ENCODE peak calls at places on chromosomes 12 and 14, in nine cellular contexts. One of them, this sample, is unnamed.

GRCh38 chr14:50924848-50925247 is 19.4 kb downstream of the PYGL start:
- DNase-seq in right atrium auricular region: no peak
- DNase-seq in stomach: no peak
- DNase-seq in neural progenitor cell: no peak
- DNase-seq in lower lobe of right lung: no peak
- DNase-seq in tibial artery: no peak
- DNase-seq in endodermal cell: no peak
- DNase-seq in AG04450: no peak
- DNase-seq in upper lobe of right lung: no peak
- DNase-seq in this sample: no peak

GRCh38 chr12:6341439-6342139 is at the start of gene TNFRSF1A:
- DNase-seq in right atrium auricular region: peak; percentile 85
- DNase-seq in stomach: peak; percentile 75
- DNase-seq in neural progenitor cell: peak; percentile 62
- DNase-seq in lower lobe of right lung: peak; percentile 81
- DNase-seq in tibial artery: peak; percentile 85
- DNase-seq in endodermal cell: peak; percentile 89
- DNase-seq in AG04450: peak; percentile 59
- DNase-seq in upper lobe of right lung: peak; percentile 80
- DNase-seq in this sample: peak; percentile 84

GRCh38 chr14:71610797-71611196 is 321.4 kb upstream of the RGS6 start:
- DNase-seq in right atrium auricular region: no peak
- DNase-seq in stomach: no peak
- DNase-seq in neural progenitor cell: no peak
- DNase-seq in lower lobe of right lung: no peak
- DNase-seq in tibial artery: no peak
- DNase-seq in endodermal cell: no peak
- DNase-seq in AG04450: no peak
- DNase-seq in upper lobe of right lung: no peak
- DNase-seq in this sample: no peak

GRCh38 chr12:105368047-105368646 is 37.7 kb downstream of the C12orf75 start:
- DNase-seq in right atrium auricular region: no peak
- DNase-seq in stomach: no peak
- DNase-seq in neural progenitor cell: no peak
- DNase-seq in lower lobe of right lung: no peak
- DNase-seq in tibial artery: no peak
- DNase-seq in endodermal cell: no peak
- DNase-seq in AG04450: no peak
- DNase-seq in upper lobe of right lung: no peak
- DNase-seq in this sample: no peak

GRCh38 chr14:59343585-59343984 is 121.6 kb downstream of the GPR135 start:
- DNase-seq in right atrium auricular region: no peak
- DNase-seq in stomach: no peak
- DNase-seq in neural progenitor cell: no peak
- DNase-seq in lower lobe of right lung: no peak
- DNase-seq in tibial artery: no peak
- DNase-seq in endodermal cell: peak; percentile 49
- DNase-seq in AG04450: no peak
- DNase-seq in upper lobe of right lung: no peak
- DNase-seq in this sample: no peak

GRCh38 chr12:115941362-115941761 is 336.1 kb downstream of the MED13L start:
- DNase-seq in right atrium auricular region: peak; percentile 52
- DNase-seq in stomach: no peak
- DNase-seq in neural progenitor cell: no peak
- DNase-seq in lower lobe of right lung: no peak
- DNase-seq in tibial artery: no peak
- DNase-seq in endodermal cell: peak; percentile 22
- DNase-seq in AG04450: no peak
- DNase-seq in upper lobe of right lung: no peak
- DNase-seq in this sample: no peak

GRCh38 chr14:95248422-95248821 is 71.3 kb downstream of the CLMN start:
- DNase-seq in right atrium auricular region: no peak
- DNase-seq in stomach: no peak
- DNase-seq in neural progenitor cell: no peak
- DNase-seq in lower lobe of right lung: no peak
- DNase-seq in tibial artery: no peak
- DNase-seq in endodermal cell: no peak
- DNase-seq in AG04450: no peak
- DNase-seq in upper lobe of right lung: no peak
- DNase-seq in this sample: no peak

GRCh38 chr12:84599539-84599938 is 313.1 kb downstream of the SLC6A15 start:
- DNase-seq in right atrium auricular region: no peak
- DNase-seq in stomach: no peak
- DNase-seq in neural progenitor cell: no peak
- DNase-seq in lower lobe of right lung: no peak
- DNase-seq in tibial artery: no peak
- DNase-seq in endodermal cell: no peak
- DNase-seq in AG04450: no peak
- DNase-seq in upper lobe of right lung: no peak
- DNase-seq in this sample: no peak

GRCh38 chr12:117857632-117858274 is 111.0 kb downstream of the KSR2 start:
- DNase-seq in right atrium auricular region: no peak
- DNase-seq in stomach: peak; percentile 49
- DNase-seq in neural progenitor cell: peak; percentile 67
- DNase-seq in lower lobe of right lung: no peak
- DNase-seq in tibial artery: no peak
- DNase-seq in endodermal cell: peak; percentile 96
- DNase-seq in AG04450: no peak
- DNase-seq in upper lobe of right lung: no peak
- DNase-seq in this sample: no peak

GRCh38 chr14:100062602-100063001 is 2.6 kb upstream of the EVL start:
- DNase-seq in right atrium auricular region: no peak
- DNase-seq in stomach: no peak
- DNase-seq in neural progenitor cell: no peak
- DNase-seq in lower lobe of right lung: no peak
- DNase-seq in tibial artery: no peak
- DNase-seq in endodermal cell: no peak
- DNase-seq in AG04450: no peak
- DNase-seq in upper lobe of right lung: no peak
- DNase-seq in this sample: no peak

GRCh38 chr14:22824711-22825359 is 4.9 kb upstream of the MRPL52 start:
- DNase-seq in right atrium auricular region: no peak
- DNase-seq in stomach: no peak
- DNase-seq in neural progenitor cell: no peak
- DNase-seq in lower lobe of right lung: no peak
- DNase-seq in tibial artery: no peak
- DNase-seq in endodermal cell: no peak
- DNase-seq in AG04450: peak; percentile 87
- DNase-seq in upper lobe of right lung: no peak
- DNase-seq in this sample: no peak

GRCh38 chr12:109147954-109148353 is 31.6 kb downstream of the ACACB start:
- DNase-seq in right atrium auricular region: peak; percentile 75
- DNase-seq in stomach: no peak
- DNase-seq in neural progenitor cell: no peak
- DNase-seq in lower lobe of right lung: no peak
- DNase-seq in tibial artery: peak; percentile 77
- DNase-seq in endodermal cell: no peak
- DNase-seq in AG04450: no peak
- DNase-seq in upper lobe of right lung: no peak
- DNase-seq in this sample: no peak

GRCh38 chr14:26527095-26527494 is 70.7 kb downstream of the NOVA1 start:
- DNase-seq in right atrium auricular region: no peak
- DNase-seq in stomach: no peak
- DNase-seq in neural progenitor cell: no peak
- DNase-seq in lower lobe of right lung: no peak
- DNase-seq in tibial artery: no peak
- DNase-seq in endodermal cell: no peak
- DNase-seq in AG04450: no peak
- DNase-seq in upper lobe of right lung: no peak
- DNase-seq in this sample: no peak

GRCh38 chr12:99137124-99137845 is 492.2 kb downstream of the APAF1 start:
- DNase-seq in right atrium auricular region: no peak
- DNase-seq in stomach: no peak
- DNase-seq in neural progenitor cell: no peak
- DNase-seq in lower lobe of right lung: no peak
- DNase-seq in tibial artery: no peak
- DNase-seq in endodermal cell: peak; percentile 73
- DNase-seq in AG04450: no peak
- DNase-seq in upper lobe of right lung: no peak
- DNase-seq in this sample: no peak

GRCh38 chr14:37870170-37870569 is 274.7 kb downstream of the TTC6 start:
- DNase-seq in right atrium auricular region: no peak
- DNase-seq in stomach: no peak
- DNase-seq in neural progenitor cell: no peak
- DNase-seq in lower lobe of right lung: no peak
- DNase-seq in tibial artery: no peak
- DNase-seq in endodermal cell: no peak
- DNase-seq in AG04450: no peak
- DNase-seq in upper lobe of right lung: no peak
- DNase-seq in this sample: no peak

GRCh38 chr14:29442720-29443119 is 484.9 kb downstream of the PRKD1 start:
- DNase-seq in right atrium auricular region: no peak
- DNase-seq in stomach: no peak
- DNase-seq in neural progenitor cell: no peak
- DNase-seq in lower lobe of right lung: no peak
- DNase-seq in tibial artery: no peak
- DNase-seq in endodermal cell: no peak
- DNase-seq in AG04450: no peak
- DNase-seq in upper lobe of right lung: no peak
- DNase-seq in this sample: no peak

DNA sequence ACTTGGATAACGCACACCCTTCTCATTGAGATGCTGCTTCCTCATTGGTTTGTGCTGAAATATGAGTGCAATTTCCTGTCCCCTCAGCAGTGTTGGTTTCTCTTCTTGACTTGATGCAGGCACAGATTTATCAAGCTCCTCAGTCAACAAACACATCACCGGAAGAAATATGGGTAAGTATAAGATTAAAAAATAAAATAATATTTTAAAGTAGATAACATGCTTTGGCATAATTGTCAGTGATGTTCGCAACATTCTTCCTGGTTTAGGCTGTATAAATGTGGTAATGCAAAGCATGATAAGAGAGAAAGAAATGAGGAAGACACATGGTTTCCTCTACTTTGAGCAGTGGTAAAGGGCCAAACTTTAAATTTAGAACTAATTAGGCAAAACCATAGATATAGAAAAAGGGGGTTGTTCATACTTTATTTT is at the start of gene GPR65:
- DNase-seq in right atrium auricular region: no peak
- DNase-seq in stomach: no peak
- DNase-seq in neural progenitor cell: no peak
- DNase-seq in lower lobe of right lung: no peak
- DNase-seq in tibial artery: no peak
- DNase-seq in endodermal cell: no peak
- DNase-seq in AG04450: no peak
- DNase-seq in upper lobe of right lung: no peak
- DNase-seq in this sample: no peak
- H3K4me3 ChIP-seq in right atrium auricular region: no peak within 1 kb of the TSS
- H3K4me3 ChIP-seq in stomach: no peak within 1 kb of the TSS
- H3K4me3 ChIP-seq in neural progenitor cell: no peak within 1 kb of the TSS
- H3K4me3 ChIP-seq in lower lobe of right lung: peak within 1 kb of the TSS; percentile 37
- H3K4me3 ChIP-seq in tibial artery: no peak within 1 kb of the TSS
- H3K4me3 ChIP-seq in endodermal cell: no peak within 1 kb of the TSS
- H3K4me3 ChIP-seq in AG04450: no peak within 1 kb of the TSS
- H3K4me3 ChIP-seq in upper lobe of right lung: peak within 1 kb of the TSS; percentile 42
- H3K4me3 ChIP-seq in this sample: peak within 1 kb of the TSS; percentile 14

GRCh38 chr14:65277580-65278270 is 134.8 kb upstream of the FUT8 start:
- DNase-seq in right atrium auricular region: no peak
- DNase-seq in stomach: no peak
- DNase-seq in neural progenitor cell: peak; percentile 28
- DNase-seq in lower lobe of right lung: no peak
- DNase-seq in tibial artery: no peak
- DNase-seq in endodermal cell: no peak
- DNase-seq in AG04450: no peak
- DNase-seq in upper lobe of right lung: no peak
- DNase-seq in this sample: no peak

GRCh38 chr14:65278589-65278988 is 133.9 kb upstream of the FUT8 start:
- DNase-seq in right atrium auricular region: no peak
- DNase-seq in stomach: no peak
- DNase-seq in neural progenitor cell: no peak
- DNase-seq in lower lobe of right lung: no peak
- DNase-seq in tibial artery: no peak
- DNase-seq in endodermal cell: no peak
- DNase-seq in AG04450: no peak
- DNase-seq in upper lobe of right lung: no peak
- DNase-seq in this sample: no peak

GRCh38 chr14:65279510-65279909 is 133.0 kb upstream of the FUT8 start:
- DNase-seq in right atrium auricular region: no peak
- DNase-seq in stomach: no peak
- DNase-seq in neural progenitor cell: no peak
- DNase-seq in lower lobe of right lung: no peak
- DNase-seq in tibial artery: no peak
- DNase-seq in endodermal cell: no peak
- DNase-seq in AG04450: no peak
- DNase-seq in upper lobe of right lung: no peak
- DNase-seq in this sample: no peak

GRCh38 chr14:65279958-65280357 is 132.6 kb upstream of the FUT8 start:
- DNase-seq in right atrium auricular region: no peak
- DNase-seq in stomach: no peak
- DNase-seq in neural progenitor cell: no peak
- DNase-seq in lower lobe of right lung: no peak
- DNase-seq in tibial artery: no peak
- DNase-seq in endodermal cell: no peak
- DNase-seq in AG04450: no peak
- DNase-seq in upper lobe of right lung: no peak
- DNase-seq in this sample: no peak

GRCh38 chr14:65277027-65277426 is 135.5 kb upstream of the FUT8 start:
- DNase-seq in right atrium auricular region: no peak
- DNase-seq in stomach: no peak
- DNase-seq in neural progenitor cell: no peak
- DNase-seq in lower lobe of right lung: no peak
- DNase-seq in tibial artery: no peak
- DNase-seq in endodermal cell: no peak
- DNase-seq in AG04450: no peak
- DNase-seq in upper lobe of right lung: no peak
- DNase-seq in this sample: no peak
- H3K27ac ChIP-seq in right atrium auricular region: no peak overlapping the region
- H3K27ac ChIP-seq in stomach: no peak overlapping the region
- H3K27ac ChIP-seq in neural progenitor cell: no peak overlapping the region
- H3K27ac ChIP-seq in lower lobe of right lung: no peak overlapping the region
- H3K27ac ChIP-seq in tibial artery: no peak overlapping the region
- H3K27ac ChIP-seq in endodermal cell: no peak overlapping the region
- H3K27ac ChIP-seq in AG04450: no peak overlapping the region
- H3K27ac ChIP-seq in upper lobe of right lung: no peak overlapping the region
- H3K27ac ChIP-seq in this sample: no peak overlapping the region

DNA sequence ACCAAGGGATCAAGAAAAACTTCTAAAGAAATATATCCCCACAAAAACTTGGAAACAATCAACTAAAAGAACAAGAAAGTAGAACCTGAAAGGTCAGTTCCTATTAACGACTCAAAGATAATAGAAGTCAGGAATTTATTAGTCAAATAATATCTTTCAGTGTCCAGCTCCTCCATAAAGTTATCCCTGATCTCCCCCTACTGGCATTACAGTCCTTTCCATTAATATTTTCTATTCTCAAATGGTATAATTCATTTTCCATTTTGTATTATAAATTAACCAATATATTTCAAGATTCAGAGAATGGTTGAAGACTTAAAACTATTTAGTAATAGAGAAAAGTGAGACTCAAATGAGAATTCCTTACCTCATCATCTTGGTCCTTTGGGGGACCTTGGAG is 11.6 kb upstream of the SUPT16H start:
- DNase-seq in right atrium auricular region: no peak
- DNase-seq in stomach: no peak
- DNase-seq in neural progenitor cell: no peak
- DNase-seq in lower lobe of right lung: no peak
- DNase-seq in tibial artery: no peak
- DNase-seq in endodermal cell: no peak
- DNase-seq in AG04450: no peak
- DNase-seq in upper lobe of right lung: no peak
- DNase-seq in this sample: no peak
- TF ChIP-seq CTCF in right atrium auricular region: no peak
- TF ChIP-seq CTCF in stomach: no peak
- TF ChIP-seq CTCF in neural progenitor cell: no peak
- TF ChIP-seq CTCF in lower lobe of right lung: no peak
- TF ChIP-seq CTCF in tibial artery: no peak
- TF ChIP-seq CTCF in endodermal cell: no peak
- TF ChIP-seq CTCF in AG04450: no peak
- TF ChIP-seq CTCF in upper lobe of right lung: no peak
- TF ChIP-seq CTCF in this sample: no peak

GRCh38 chr14:93970589-93970966 is 5.8 kb downstream of the ASB2 start:
- DNase-seq in right atrium auricular region: no peak
- DNase-seq in stomach: peak; percentile 60
- DNase-seq in neural progenitor cell: peak; percentile 32
- DNase-seq in lower lobe of right lung: no peak
- DNase-seq in tibial artery: no peak
- DNase-seq in endodermal cell: no peak
- DNase-seq in AG04450: no peak
- DNase-seq in upper lobe of right lung: no peak
- DNase-seq in this sample: no peak
- H3K4me3 ChIP-seq in right atrium auricular region: peak overlapping the region; percentile 4
- H3K4me3 ChIP-seq in stomach: peak overlapping the region; percentile 48
- H3K4me3 ChIP-seq in neural progenitor cell: no peak overlapping the region
- H3K4me3 ChIP-seq in lower lobe of right lung: peak overlapping the region; percentile 49
- H3K4me3 ChIP-seq in tibial artery: peak overlapping the region; percentile 26
- H3K4me3 ChIP-seq in endodermal cell: no peak overlapping the region
- H3K4me3 ChIP-seq in AG04450: no peak overlapping the region
- H3K4me3 ChIP-seq in upper lobe of right lung: peak overlapping the region; percentile 47
- H3K4me3 ChIP-seq in this sample: peak overlapping the region; percentile 65